ENCODE peak calls at places on chromosome 13, in eight cellular contexts. W is cardiac muscle cell; I is CD8-positive, alpha-beta T cell; X is brain microvascular endothelial cell; B is ovary; V is psoas muscle; C is CD4-positive, CD25-positive, alpha-beta regulatory T cell; E is adrenal gland. O is an unnamed sample.

GRCh38 chr13:28047784-28048388 is 52.5 kb downstream of the FLT3 start:
- DNase-seq in C (no peak), X (peak), V (no peak), B (no peak), I (no peak), E (no peak), W (no peak), O (no peak)

GRCh38 chr13:29210676-29211075 is 384.8 kb downstream of the SLC7A1 start:
- DNase-seq in E (no peak), C (no peak), B (no peak), W (peak), I (no peak), X (no peak), V (no peak), O (no peak)

GRCh38 chr13:25783076-25783475 is 268.7 kb downstream of the SHISA2 start:
- DNase-seq in B (no peak), I (no peak), X (no peak), E (no peak), V (no peak), W (no peak), C (no peak), O (no peak)

GRCh38 chr13:110697842-110698241 is 8.1 kb downstream of the CARS2 start:
- DNase-seq in E (no peak), B (no peak), C (no peak), V (no peak), I (no peak), X (no peak), W (no peak), O (no peak)

GRCh38 chr13:23610966-23611486 is 40.8 kb downstream of the TNFRSF19 start:
- DNase-seq in X (peak), C (no peak), B (no peak), V (no peak), W (no peak), E (no peak), I (no peak), O (no peak)

GRCh38 chr13:43232866-43233265 is 209.5 kb downstream of the DNAJC15 start:
- DNase-seq in X (peak), B (no peak), I (no peak), C (no peak), V (no peak), W (no peak), E (no peak), O (no peak)

GRCh38 chr13:20127563-20128458 is 33.0 kb downstream of the GJA3 start:
- DNase-seq in V (peak), X (no peak), E (peak), B (peak), W (peak), I (peak), C (peak), O (peak)

GRCh38 chr13:30308548-30308947 is 1.2 kb upstream of the KATNAL1 start:
- DNase-seq in C (no peak), B (no peak), W (peak), X (peak), E (no peak), I (no peak), V (no peak), O (no peak)

GRCh38 chr13:109151255-109151654 is 521.8 kb downstream of the MYO16 start:
- DNase-seq in C (no peak), E (no peak), V (no peak), B (no peak), X (no peak), I (no peak), W (no peak), O (no peak)

GRCh38 chr13:98173431-98173921 is 3.6 kb downstream of the RNF113B start:
- DNase-seq in I (no peak), E (peak), X (peak), C (no peak), V (peak), W (no peak), B (peak), O (no peak)

GRCh38 chr13:109764474-109765292 is 21.7 kb downstream of the IRS2 start:
- DNase-seq in V (peak), E (peak), W (no peak), X (no peak), C (peak), I (no peak), B (no peak), O (peak)

GRCh38 chr13:113098163-113098732 is 7.3 kb upstream of the F7 start:
- DNase-seq in V (no peak), I (no peak), X (peak), E (no peak), B (no peak), W (no peak), C (no peak), O (no peak)
- H3K27ac ChIP-seq in V (no peak), I (no peak), X (no peak), E (no peak), B (no peak), W (no peak), C (no peak), O (no peak)

DNA sequence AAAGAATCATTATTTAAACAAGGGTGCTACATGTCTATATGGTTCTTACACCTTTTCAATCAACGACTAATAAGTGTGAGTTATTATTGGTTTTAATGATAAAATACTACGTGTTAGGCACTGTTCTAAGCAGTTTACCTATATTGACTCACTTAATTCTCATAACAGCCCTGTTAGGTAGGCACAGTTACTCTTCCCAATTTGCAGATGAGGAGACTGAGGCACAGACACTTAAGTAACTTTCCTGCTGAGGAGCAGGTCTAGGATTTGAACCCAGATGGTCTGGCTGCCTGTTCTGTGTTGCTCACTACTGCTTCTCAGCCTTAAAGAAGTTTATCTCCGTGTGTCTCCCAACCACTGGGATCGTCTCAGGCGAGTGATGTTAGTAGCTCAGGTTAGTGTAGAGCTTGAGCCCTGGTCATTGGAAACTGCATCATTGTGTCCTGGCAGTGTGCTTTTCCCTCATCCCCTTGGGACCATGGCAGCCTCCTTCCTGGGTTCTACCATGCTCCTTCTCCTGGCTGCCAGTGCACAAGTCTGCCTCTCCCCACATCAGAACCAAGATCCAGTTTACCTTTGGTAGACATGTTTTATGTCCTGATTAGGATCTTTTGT is 10.9 kb downstream of the UBAC2 start:
- DNase-seq in W (no peak), I (no peak), E (no peak), B (no peak), V (no peak), C (no peak), X (no peak), O (no peak)
- H3K27ac ChIP-seq in W (no peak), I (no peak), E (no peak), B (no peak), V (no peak), C (no peak), X (no peak), O (no peak)

GRCh38 chr13:95546919-95547318 is 5.6 kb upstream of the CLDN10 start:
- DNase-seq in V (no peak), X (no peak), E (no peak), B (no peak), I (no peak), C (no peak), W (no peak), O (no peak)

GRCh38 chr13:95536629-95537241 is 15.8 kb upstream of the CLDN10 start:
- DNase-seq in W (peak), C (peak), V (no peak), X (no peak), B (no peak), E (no peak), I (no peak), O (no peak)

GRCh38 chr13:95541911-95542484 is 10.5 kb upstream of the CLDN10 start:
- DNase-seq in X (no peak), B (no peak), W (no peak), E (no peak), C (no peak), I (no peak), V (no peak), O (no peak)

GRCh38 chr13:95540848-95541247 is 11.7 kb upstream of the CLDN10 start:
- DNase-seq in I (no peak), V (peak), W (peak), C (no peak), B (no peak), E (no peak), X (no peak), O (no peak)

DNA sequence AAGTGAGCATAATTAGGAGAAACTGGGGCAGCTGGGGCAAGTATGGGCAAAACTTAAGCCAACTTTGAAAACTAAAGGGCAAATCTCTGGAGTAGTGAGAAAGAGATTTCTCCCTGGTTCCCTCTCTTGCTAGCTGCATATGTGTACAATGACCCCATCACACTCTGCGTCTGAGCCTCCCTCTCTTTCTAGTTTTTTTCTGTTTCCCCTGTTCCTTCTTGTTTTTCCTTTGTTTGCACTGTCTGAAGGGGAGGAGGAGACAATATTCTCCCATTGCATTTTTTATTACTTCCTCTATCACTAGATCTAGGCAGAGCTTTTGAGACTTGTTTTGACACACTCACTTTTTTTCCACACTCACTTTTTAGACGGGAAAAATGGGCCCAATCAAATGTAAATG is 11.2 kb upstream of the CLDN10 start:
- DNase-seq in B (no peak), E (no peak), C (no peak), X (no peak), W (no peak), V (no peak), I (no peak), O (no peak)
- H3K27ac ChIP-seq in B (no peak), E (no peak), C (no peak), X (no peak), W (no peak), V (peak), I (no peak), O (no peak)

GRCh38 chr13:79724348-79725103 is 243.6 kb downstream of the NDFIP2 start:
- DNase-seq in I (no peak), C (no peak), E (no peak), V (no peak), X (no peak), W (peak), B (no peak), O (no peak)
- H3K27ac ChIP-seq in I (no peak), C (no peak), E (no peak), V (peak), X (no peak), W (peak), B (no peak), O (no peak)

DNA sequence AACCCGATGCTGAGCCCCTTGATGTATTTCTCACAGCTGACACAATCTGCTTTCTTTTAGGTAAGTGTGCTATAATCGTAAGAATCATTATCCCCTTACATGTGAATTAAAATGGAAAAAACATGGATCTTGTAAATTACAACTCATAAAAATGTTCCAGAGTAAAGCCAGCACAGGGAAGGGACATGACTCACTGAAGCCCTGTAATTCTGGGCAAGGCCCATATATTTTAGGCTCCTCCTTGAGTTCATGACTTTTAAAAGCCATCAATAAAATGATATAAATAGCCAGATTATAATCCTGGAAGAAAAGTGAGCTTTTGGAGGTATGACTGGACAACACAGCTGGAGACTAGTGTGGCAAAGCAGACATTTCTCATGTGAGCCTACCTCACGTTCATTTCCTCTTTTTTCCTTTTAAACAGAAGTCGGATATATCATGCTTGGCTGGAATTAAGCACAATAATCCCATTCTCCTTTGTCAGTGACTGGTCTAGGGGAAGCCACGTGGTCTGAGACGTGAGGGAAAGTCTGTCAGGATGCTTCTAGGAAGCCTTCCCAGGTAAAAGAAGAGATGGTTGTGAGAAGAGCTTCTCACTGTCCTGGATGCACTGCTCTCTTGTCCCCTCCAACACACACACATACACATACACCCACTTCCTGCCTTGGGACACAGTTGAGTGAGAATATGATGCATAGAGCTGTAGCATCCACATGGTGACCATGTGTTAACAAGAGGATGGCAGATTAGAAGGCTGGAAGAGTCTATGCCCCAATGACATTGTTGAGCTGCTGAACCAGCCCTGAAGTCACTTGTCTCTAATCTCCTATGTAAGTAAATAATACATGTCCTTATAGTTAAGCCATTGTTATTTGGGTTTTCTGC is 165.4 kb downstream of the RGCC start:
- DNase-seq in I (no peak), E (no peak), C (no peak), V (no peak), B (no peak), X (peak), W (no peak), O (no peak)
- H3K27ac ChIP-seq in I (no peak), E (peak), C (no peak), V (no peak), B (no peak), X (peak), W (peak), O (no peak)